ENCODE peak calls at places on chromosomes 11 and 22, in four cellular contexts. U is A549, D is WTC11, O is HepG2. E is an unnamed sample.

GRCh38 chr22:24543068-24543675 is 11.8 kb downstream of the GUCD1 start:
- DNase-seq in U (no peak), D (no peak), O (no peak), E (no peak)

GRCh38 chr11:120952503-120953229 is 71.2 kb upstream of the TBCEL start:
- DNase-seq in U (peak; percentile 74), D (peak; percentile 94), O (peak; percentile 64), E (peak; percentile 89)

GRCh38 chr22:24681236-24681635 is 78.2 kb downstream of the GGT1 start:
- DNase-seq in U (no peak), D (no peak), O (no peak), E (no peak)

GRCh38 chr11:65185166-65185565 is 3.4 kb downstream of the CAPN1 start:
- DNase-seq in U (no peak), D (no peak), O (no peak), E (no peak)

GRCh38 chr11:60743058-60743457 is 13.6 kb upstream of the MS4A15 start:
- DNase-seq in U (no peak), D (no peak), O (no peak), E (no peak)

GRCh38 chr22:35116817-35117216 is 50.9 kb downstream of the ISX start:
- DNase-seq in U (no peak), D (no peak), O (no peak), E (no peak)

GRCh38 chr11:33724644-33725035 is 11.6 kb downstream of the CD59 start:
- DNase-seq in U (no peak), D (no peak), O (no peak), E (no peak)

GRCh38 chr22:33699176-33699575 is 221.1 kb downstream of the LARGE1 start:
- DNase-seq in U (no peak), D (no peak), O (no peak), E (no peak)

GRCh38 chr11:119389611-119390254 is 8.2 kb upstream of the USP2 start:
- DNase-seq in U (no peak), D (peak; percentile 79), O (no peak), E (no peak)

GRCh38 chr11:77068461-77069335 is 1.9 kb downstream of the CAPN5 start:
- DNase-seq in U (no peak), D (no peak), O (no peak), E (no peak)

GRCh38 chr11:30992513-30992849 is 377.1 kb downstream of the DCDC1 start:
- DNase-seq in U (peak; percentile 77), D (no peak), O (peak; percentile 43), E (no peak)

DNA sequence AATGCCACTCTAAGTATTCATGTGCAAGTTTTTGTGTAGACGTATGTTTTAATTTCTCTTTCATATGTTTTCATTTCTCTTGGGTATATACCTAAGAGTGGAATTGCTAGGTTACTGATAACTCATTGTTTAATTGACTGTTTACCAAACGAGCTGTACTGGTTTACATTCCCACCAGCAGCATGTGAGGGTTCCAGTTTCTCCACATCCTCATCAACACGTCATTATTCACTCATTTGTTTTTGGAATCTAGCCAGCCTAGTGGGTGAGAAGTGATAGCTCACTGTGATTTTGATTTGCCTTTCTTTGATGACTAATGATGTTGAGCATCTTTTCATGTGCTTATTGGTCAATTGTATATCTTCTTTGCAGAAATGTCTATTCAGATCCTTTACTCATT is 4.0 kb downstream of the ANKRD13D start:
- DNase-seq in U (no peak), D (no peak), O (no peak), E (no peak)
- TF ChIP-seq USF2 in U (no peak), D (no peak), O (no peak), E (no peak)

DNA sequence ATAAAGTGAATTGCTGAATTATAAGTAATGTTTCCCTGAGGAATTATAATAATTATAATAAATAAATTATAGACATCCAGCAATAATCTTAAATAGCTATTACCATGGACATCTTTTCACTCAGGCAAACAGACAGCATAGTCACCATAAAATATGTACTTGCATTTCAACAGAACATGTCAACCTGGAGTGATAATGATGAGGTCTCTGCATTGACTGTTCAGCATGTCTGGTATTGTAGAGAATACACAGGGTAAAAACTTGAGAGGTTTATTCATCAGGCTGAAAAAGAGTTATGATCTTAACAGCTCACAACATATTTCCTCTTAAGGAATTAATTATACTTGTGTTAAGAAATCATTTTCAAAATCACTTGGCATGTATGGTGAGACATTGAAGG is 41.1 kb upstream of the TYR start:
- DNase-seq in U (no peak), D (no peak), O (no peak), E (no peak)
- TF ChIP-seq USF2 in U (no peak), D (no peak), O (no peak), E (no peak)

GRCh38 chr11:92384316-92384715 is 159.7 kb downstream of the FAT3 start:
- DNase-seq in U (no peak), D (no peak), O (no peak), E (peak; percentile 18)
- TF ChIP-seq USF2 in U (no peak), D (no peak), O (no peak), E (no peak)

GRCh38 chr11:59199546-59200420 is 12.9 kb downstream of the MPEG1 start:
- DNase-seq in U (no peak), D (no peak), O (no peak), E (no peak)
- TF ChIP-seq USF2 in U (no peak), D (no peak), O (no peak), E (no peak)

DNA sequence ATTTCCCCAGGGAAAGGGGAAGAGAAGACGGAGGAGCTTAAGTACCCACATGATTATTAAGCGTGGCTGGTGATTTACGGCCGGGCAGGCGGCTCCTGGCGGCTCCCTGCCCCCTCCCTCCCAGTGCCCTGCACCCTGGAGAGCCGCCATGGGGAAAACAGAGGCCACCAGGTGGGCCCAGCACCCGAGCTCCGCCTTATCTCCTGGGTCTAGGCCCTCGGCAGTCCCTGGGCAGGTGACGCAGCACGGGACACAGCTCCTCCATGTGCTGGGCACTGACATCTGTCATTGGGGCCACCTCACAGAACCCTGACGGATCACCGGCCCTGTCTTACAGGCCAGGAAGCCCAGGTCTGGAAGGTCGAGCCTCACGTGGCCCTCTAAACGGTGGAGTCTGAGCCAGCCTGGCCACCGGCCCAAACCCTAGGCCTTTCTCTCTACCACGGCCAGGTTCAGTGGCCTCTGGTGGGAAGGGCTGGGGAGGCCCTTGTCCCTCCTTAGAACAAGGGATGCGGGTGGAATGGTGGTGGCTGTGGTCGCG is 60.2 kb upstream of the PPARA start:
- DNase-seq in U (no peak), D (no peak), O (no peak), E (no peak)
- TF ChIP-seq USF2 in U (no peak), D (no peak), O (no peak), E (no peak)

GRCh38 chr22:43384863-43385262 is 27.0 kb upstream of the MPPED1 start:
- DNase-seq in U (no peak), D (no peak), O (no peak), E (no peak)

GRCh38 chr22:43385770-43386641 is 25.8 kb upstream of the MPPED1 start:
- DNase-seq in U (peak; percentile 72), D (peak; percentile 84), O (peak; percentile 48), E (peak; percentile 80)

GRCh38 chr22:43378011-43378704 is 33.7 kb upstream of the MPPED1 start:
- DNase-seq in U (no peak), D (no peak), O (peak; percentile 97), E (no peak)

GRCh38 chr22:43377486-43377995 is 34.3 kb upstream of the MPPED1 start:
- DNase-seq in U (no peak), D (no peak), O (no peak), E (no peak)

GRCh38 chr22:43381693-43382092 is 30.1 kb upstream of the MPPED1 start:
- DNase-seq in U (no peak), D (no peak), O (no peak), E (no peak)
- TF ChIP-seq USF2 in U (no peak), D (no peak), O (no peak), E (no peak)

DNA sequence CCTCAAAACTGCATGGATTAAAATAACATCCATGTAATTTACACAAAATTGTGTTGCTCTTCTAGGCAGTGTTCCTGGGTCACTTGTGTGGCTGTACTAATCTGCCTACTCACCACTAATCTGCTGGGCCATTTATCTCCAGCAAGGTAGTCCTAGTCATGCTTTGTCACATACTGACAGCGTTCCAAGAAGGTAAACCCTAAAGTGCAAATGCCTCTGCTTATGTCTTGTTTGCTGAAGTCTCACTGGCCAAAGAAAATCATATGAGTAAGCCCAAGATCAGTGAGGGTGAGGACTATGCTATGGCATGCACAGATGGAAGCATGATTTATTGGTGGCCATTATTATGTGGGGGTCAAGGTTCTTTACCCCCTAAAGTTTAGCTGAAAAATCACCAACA is 630.2 kb upstream of the LUZP2 start:
- DNase-seq in U (peak; percentile 6), D (no peak), O (no peak), E (no peak)
- TF ChIP-seq USF2 in U (no peak), D (no peak), O (no peak), E (no peak)

GRCh38 chr22:49658902-49659280 is 168.8 kb downstream of the BRD1 start:
- DNase-seq in U (no peak), D (peak; percentile 11), O (no peak), E (no peak)

GRCh38 chr22:49657974-49658550 is 169.6 kb downstream of the BRD1 start:
- DNase-seq in U (no peak), D (peak; percentile 10), O (no peak), E (no peak)

GRCh38 chr22:49659281-49659923 is 168.3 kb downstream of the BRD1 start:
- DNase-seq in U (no peak), D (no peak), O (no peak), E (no peak)

GRCh38 chr22:49656291-49656851 is 171.3 kb downstream of the BRD1 start:
- DNase-seq in U (no peak), D (no peak), O (no peak), E (no peak)

DNA sequence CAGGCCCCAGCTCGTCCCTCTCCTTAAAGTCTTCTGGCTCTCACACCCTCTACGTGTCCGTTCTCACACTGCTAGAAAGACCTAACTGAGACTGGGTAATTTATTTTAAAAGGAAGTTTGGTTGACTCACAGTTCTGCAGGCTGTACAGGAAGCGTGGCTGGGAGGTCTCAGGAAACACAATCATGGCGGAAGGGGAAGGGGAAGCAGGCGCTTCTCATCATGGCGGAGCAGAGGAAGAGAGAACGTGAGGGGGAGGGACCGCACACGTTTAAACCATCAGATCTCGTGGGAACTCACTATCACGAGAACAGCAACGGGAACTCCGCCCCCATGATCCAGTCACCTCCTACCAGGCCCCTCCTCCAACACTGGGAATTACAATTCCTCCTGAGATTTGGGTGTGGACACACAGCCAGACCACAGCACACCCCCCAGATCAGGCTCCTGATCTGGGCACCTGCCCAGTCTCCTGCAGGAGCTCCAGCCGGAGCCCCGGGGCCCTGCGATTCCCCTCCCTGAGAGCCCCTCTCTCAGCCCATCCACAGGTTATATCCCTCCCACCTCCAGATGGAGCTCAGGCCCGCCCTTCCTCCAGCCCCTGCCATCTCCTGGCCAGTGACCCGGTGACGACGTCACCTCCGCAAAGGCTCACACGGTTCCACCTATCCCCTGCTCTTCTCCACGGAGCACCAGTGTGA is 170.2 kb downstream of the BRD1 start:
- DNase-seq in U (no peak), D (no peak), O (no peak), E (no peak)
- TF ChIP-seq USF2 in U (no peak), D (no peak), O (no peak), E (no peak)

E was measured in SK-N-SH.